ENCODE peak calls at places on chromosomes 2 and 18, in four cellular contexts. One of them, this sample, is unnamed.

GRCh38 chr2:28705743-28706142 is 45.9 kb upstream of the PPP1CB start:
- DNase-seq in spleen: no peak
- DNase-seq in upper lobe of left lung: no peak
- DNase-seq in astrocyte of the cerebellum: no peak
- DNase-seq in this sample: peak

GRCh38 chr2:226354434-226354833 is 445.2 kb downstream of the IRS1 start:
- DNase-seq in upper lobe of left lung: no peak
- DNase-seq in spleen: no peak
- DNase-seq in astrocyte of the cerebellum: no peak
- DNase-seq in this sample: peak

GRCh38 chr18:62876106-62876505 is 160.8 kb downstream of the PHLPP1 start:
- DNase-seq in spleen: no peak
- DNase-seq in astrocyte of the cerebellum: no peak
- DNase-seq in upper lobe of left lung: no peak
- DNase-seq in this sample: no peak

GRCh38 chr2:242060212-242060835 is 190.8 kb downstream of the RTP5 start:
- DNase-seq in spleen: no peak
- DNase-seq in upper lobe of left lung: no peak
- DNase-seq in astrocyte of the cerebellum: peak
- DNase-seq in this sample: peak

GRCh38 chr18:8367217-8367988 is 241.8 kb upstream of the RAB12 start:
- DNase-seq in upper lobe of left lung: peak
- DNase-seq in astrocyte of the cerebellum: no peak
- DNase-seq in spleen: peak
- DNase-seq in this sample: peak

GRCh38 chr2:169344736-169345506 is 17.4 kb downstream of the LRP2 start:
- DNase-seq in upper lobe of left lung: no peak
- DNase-seq in spleen: no peak
- DNase-seq in astrocyte of the cerebellum: no peak
- DNase-seq in this sample: no peak

GRCh38 chr2:11363868-11364564 is 19.6 kb upstream of the ROCK2 start:
- DNase-seq in upper lobe of left lung: no peak
- DNase-seq in astrocyte of the cerebellum: no peak
- DNase-seq in spleen: no peak
- DNase-seq in this sample: no peak

GRCh38 chr2:217944366-217944765 is 58.4 kb downstream of the TNS1 start:
- DNase-seq in astrocyte of the cerebellum: no peak
- DNase-seq in spleen: no peak
- DNase-seq in upper lobe of left lung: no peak
- DNase-seq in this sample: no peak

GRCh38 chr2:62972601-62973000 is 78.0 kb upstream of the OTX1 start:
- DNase-seq in astrocyte of the cerebellum: no peak
- DNase-seq in spleen: no peak
- DNase-seq in upper lobe of left lung: no peak
- DNase-seq in this sample: no peak

GRCh38 chr18:12906119-12906518 is 22.1 kb upstream of the PTPN2 start:
- DNase-seq in upper lobe of left lung: no peak
- DNase-seq in spleen: no peak
- DNase-seq in astrocyte of the cerebellum: no peak
- DNase-seq in this sample: no peak

GRCh38 chr2:181891258-181891965 is at the start of gene ITPRID2:
- DNase-seq in astrocyte of the cerebellum: peak
- DNase-seq in spleen: no peak
- DNase-seq in upper lobe of left lung: peak
- DNase-seq in this sample: peak
- TF ChIP-seq CTCF in astrocyte of the cerebellum: no peak
- TF ChIP-seq CTCF in spleen: no peak
- TF ChIP-seq CTCF in upper lobe of left lung: peak
- TF ChIP-seq CTCF in this sample: no peak

GRCh38 chr2:84041494-84041893 is 417.6 kb downstream of the SUCLG1 start:
- DNase-seq in astrocyte of the cerebellum: no peak
- DNase-seq in upper lobe of left lung: no peak
- DNase-seq in spleen: no peak
- DNase-seq in this sample: no peak
- TF ChIP-seq CTCF in astrocyte of the cerebellum: no peak
- TF ChIP-seq CTCF in upper lobe of left lung: no peak
- TF ChIP-seq CTCF in spleen: no peak
- TF ChIP-seq CTCF in this sample: no peak

GRCh38 chr2:230949966-230950832 is 25.2 kb upstream of the GPR55 start:
- DNase-seq in astrocyte of the cerebellum: no peak
- DNase-seq in spleen: no peak
- DNase-seq in upper lobe of left lung: no peak
- DNase-seq in this sample: no peak
- TF ChIP-seq CTCF in astrocyte of the cerebellum: no peak
- TF ChIP-seq CTCF in spleen: no peak
- TF ChIP-seq CTCF in upper lobe of left lung: no peak
- TF ChIP-seq CTCF in this sample: no peak

GRCh38 chr18:49944681-49945080 is 131.3 kb upstream of the ACAA2 start:
- DNase-seq in upper lobe of left lung: no peak
- DNase-seq in astrocyte of the cerebellum: no peak
- DNase-seq in spleen: no peak
- DNase-seq in this sample: peak
- TF ChIP-seq CTCF in upper lobe of left lung: no peak
- TF ChIP-seq CTCF in astrocyte of the cerebellum: peak
- TF ChIP-seq CTCF in spleen: no peak
- TF ChIP-seq CTCF in this sample: peak

GRCh38 chr2:216590780-216591179 is 42.4 kb upstream of the IGFBP2 start:
- DNase-seq in upper lobe of left lung: no peak
- DNase-seq in spleen: no peak
- DNase-seq in astrocyte of the cerebellum: no peak
- DNase-seq in this sample: no peak
- TF ChIP-seq CTCF in upper lobe of left lung: no peak
- TF ChIP-seq CTCF in spleen: no peak
- TF ChIP-seq CTCF in astrocyte of the cerebellum: no peak
- TF ChIP-seq CTCF in this sample: no peak

GRCh38 chr2:66497706-66498596 is 63.0 kb downstream of the MEIS1 start:
- DNase-seq in upper lobe of left lung: no peak
- DNase-seq in astrocyte of the cerebellum: no peak
- DNase-seq in spleen: no peak
- DNase-seq in this sample: no peak

GRCh38 chr2:66494708-66495107 is 59.8 kb downstream of the MEIS1 start:
- DNase-seq in upper lobe of left lung: no peak
- DNase-seq in astrocyte of the cerebellum: peak
- DNase-seq in spleen: no peak
- DNase-seq in this sample: peak

GRCh38 chr2:66498597-66498910 is 63.6 kb downstream of the MEIS1 start:
- DNase-seq in astrocyte of the cerebellum: no peak
- DNase-seq in upper lobe of left lung: no peak
- DNase-seq in spleen: no peak
- DNase-seq in this sample: no peak

GRCh38 chr2:66496680-66497420 is 61.9 kb downstream of the MEIS1 start:
- DNase-seq in spleen: no peak
- DNase-seq in upper lobe of left lung: no peak
- DNase-seq in astrocyte of the cerebellum: no peak
- DNase-seq in this sample: no peak

DNA sequence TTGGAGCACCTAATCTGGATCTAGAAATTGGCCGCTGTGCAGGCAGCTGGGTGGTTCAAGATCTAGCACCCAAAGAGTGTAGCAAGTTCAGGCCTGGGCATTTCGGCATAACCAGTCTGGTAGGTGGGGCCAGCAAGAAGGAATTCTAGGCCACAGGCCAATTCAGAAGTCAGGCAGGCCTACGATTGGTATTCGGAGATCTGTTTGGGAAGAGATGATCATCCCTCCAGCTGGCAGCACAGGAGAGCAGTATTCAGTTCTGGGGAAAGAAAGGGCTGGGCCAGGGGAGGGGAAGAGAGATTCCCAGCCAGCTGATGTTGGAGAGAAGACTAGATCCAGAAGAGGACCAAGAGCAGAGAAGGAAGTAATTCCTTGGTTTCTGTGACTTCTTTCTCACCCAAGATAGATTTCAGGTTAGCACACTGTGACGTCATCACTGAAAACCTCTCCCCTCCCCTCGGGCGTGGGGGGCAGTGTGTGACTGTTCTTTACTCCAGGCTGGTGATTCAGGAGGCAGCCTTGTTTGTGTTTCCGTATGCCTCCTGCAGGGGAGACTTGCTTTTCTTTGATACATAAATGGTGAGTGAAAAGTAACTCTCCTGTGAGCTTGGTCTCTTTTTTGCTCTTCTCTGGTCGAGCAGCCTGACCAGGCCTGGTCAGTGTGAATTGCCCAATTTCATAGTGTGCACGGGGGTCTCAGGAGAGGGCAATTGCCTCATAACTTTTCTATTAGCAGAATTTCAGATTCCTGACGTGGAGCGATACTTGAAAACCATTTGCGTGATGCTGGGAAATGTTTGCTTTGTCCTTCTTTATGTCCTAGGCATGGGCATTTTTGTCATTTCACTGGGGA is 61.1 kb downstream of the MEIS1 start:
- DNase-seq in upper lobe of left lung: no peak
- DNase-seq in astrocyte of the cerebellum: peak
- DNase-seq in spleen: no peak
- DNase-seq in this sample: peak
- TF ChIP-seq CTCF in upper lobe of left lung: no peak
- TF ChIP-seq CTCF in astrocyte of the cerebellum: peak
- TF ChIP-seq CTCF in spleen: no peak
- TF ChIP-seq CTCF in this sample: peak

GRCh38 chr2:38440655-38441054 is 63.6 kb upstream of the ATL2 start:
- DNase-seq in upper lobe of left lung: no peak
- DNase-seq in spleen: no peak
- DNase-seq in astrocyte of the cerebellum: no peak
- DNase-seq in this sample: no peak
- TF ChIP-seq CTCF in upper lobe of left lung: no peak
- TF ChIP-seq CTCF in spleen: no peak
- TF ChIP-seq CTCF in astrocyte of the cerebellum: no peak
- TF ChIP-seq CTCF in this sample: no peak

DNA sequence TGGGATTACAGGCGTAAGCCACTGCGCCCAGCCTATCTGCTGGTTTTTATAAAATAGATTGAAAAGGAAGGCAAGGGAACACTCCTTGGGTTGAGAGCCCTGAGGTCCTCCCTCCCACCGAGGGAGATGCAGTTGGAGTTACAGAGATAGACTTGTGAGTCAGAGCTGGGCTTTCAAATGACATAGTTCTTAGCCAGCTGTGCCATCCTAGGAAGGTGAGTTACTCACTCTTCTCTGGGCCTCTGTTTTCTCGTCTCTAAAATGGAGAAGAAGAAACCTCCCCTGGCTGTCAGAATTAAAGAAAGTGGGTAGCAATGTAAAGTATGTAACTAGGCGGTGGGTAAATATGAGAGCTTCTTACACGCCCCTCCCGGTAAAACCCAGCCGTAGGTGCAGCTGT is 2.4 kb downstream of the LRRFIP1 start:
- DNase-seq in astrocyte of the cerebellum: no peak
- DNase-seq in upper lobe of left lung: no peak
- DNase-seq in spleen: no peak
- DNase-seq in this sample: peak
- TF ChIP-seq CTCF in astrocyte of the cerebellum: no peak
- TF ChIP-seq CTCF in upper lobe of left lung: no peak
- TF ChIP-seq CTCF in spleen: no peak
- TF ChIP-seq CTCF in this sample: no peak